ENCODE peak calls at places on chromosome 12, in five cellular contexts. One of them, this sample, is unnamed.

GRCh38 chr12:38123566-38124246 is 192.9 kb upstream of the ALG10B start:
- DNase-seq in Calu3: no peak
- DNase-seq in OCI-LY7: peak
- DNase-seq in GM12865: no peak
- DNase-seq in heart right ventricle: no peak
- DNase-seq in this sample: no peak

GRCh38 chr12:607541-608001 is 55.7 kb downstream of the NINJ2 start:
- DNase-seq in GM12865: no peak
- DNase-seq in OCI-LY7: no peak
- DNase-seq in Calu3: peak
- DNase-seq in heart right ventricle: peak
- DNase-seq in this sample: no peak

GRCh38 chr12:92717202-92717601 is 14.4 kb downstream of the PLEKHG7 start:
- DNase-seq in Calu3: peak
- DNase-seq in heart right ventricle: no peak
- DNase-seq in OCI-LY7: peak
- DNase-seq in GM12865: no peak
- DNase-seq in this sample: peak

GRCh38 chr12:77734489-77734888 is 96.2 kb upstream of the NAV3 start:
- DNase-seq in heart right ventricle: no peak
- DNase-seq in OCI-LY7: no peak
- DNase-seq in GM12865: no peak
- DNase-seq in Calu3: no peak
- DNase-seq in this sample: no peak

GRCh38 chr12:56864318-56864717 is 69.9 kb downstream of the SDR9C7 start:
- DNase-seq in Calu3: no peak
- DNase-seq in OCI-LY7: peak
- DNase-seq in GM12865: no peak
- DNase-seq in heart right ventricle: no peak
- DNase-seq in this sample: no peak

GRCh38 chr12:16604853-16605252 is 1.1 kb downstream of the LMO3 start:
- DNase-seq in OCI-LY7: no peak
- DNase-seq in Calu3: no peak
- DNase-seq in GM12865: no peak
- DNase-seq in heart right ventricle: peak
- DNase-seq in this sample: no peak

GRCh38 chr12:6607751-6608591 is 792 bp upstream of the CHD4 start:
- DNase-seq in OCI-LY7: peak
- DNase-seq in GM12865: peak
- DNase-seq in heart right ventricle: no peak
- DNase-seq in Calu3: peak
- DNase-seq in this sample: no peak

GRCh38 chr12:121748571-121749265 is 36.2 kb downstream of the TMEM120B start:
- DNase-seq in Calu3: peak
- DNase-seq in GM12865: no peak
- DNase-seq in OCI-LY7: no peak
- DNase-seq in heart right ventricle: no peak
- DNase-seq in this sample: no peak

GRCh38 chr12:96466939-96467751 is 22.2 kb upstream of the CFAP54 start:
- DNase-seq in Calu3: peak
- DNase-seq in OCI-LY7: no peak
- DNase-seq in heart right ventricle: no peak
- DNase-seq in GM12865: peak
- DNase-seq in this sample: no peak

GRCh38 chr12:50110127-50110761 is 1.8 kb upstream of the COX14 start:
- DNase-seq in OCI-LY7: peak
- DNase-seq in GM12865: peak
- DNase-seq in heart right ventricle: peak
- DNase-seq in Calu3: no peak
- DNase-seq in this sample: no peak

GRCh38 chr12:6554168-6554989 is 1.5 kb downstream of the IFFO1 start:
- DNase-seq in GM12865: peak
- DNase-seq in Calu3: peak
- DNase-seq in heart right ventricle: peak
- DNase-seq in OCI-LY7: peak
- DNase-seq in this sample: no peak

GRCh38 chr12:57225680-57226190 is 3.8 kb upstream of the SHMT2 start:
- DNase-seq in GM12865: no peak
- DNase-seq in Calu3: no peak
- DNase-seq in OCI-LY7: no peak
- DNase-seq in heart right ventricle: no peak
- DNase-seq in this sample: no peak

GRCh38 chr12:55743131-55743921 is 404 bp downstream of the GDF11 start:
- DNase-seq in heart right ventricle: peak
- DNase-seq in OCI-LY7: peak
- DNase-seq in Calu3: peak
- DNase-seq in GM12865: peak
- DNase-seq in this sample: no peak

GRCh38 chr12:66746489-66747201 is 67.8 kb upstream of the GRIP1 start:
- DNase-seq in heart right ventricle: no peak
- DNase-seq in Calu3: no peak
- DNase-seq in OCI-LY7: no peak
- DNase-seq in GM12865: no peak
- DNase-seq in this sample: no peak

GRCh38 chr12:70236990-70237389 is 6.2 kb upstream of the CNOT2 start:
- DNase-seq in GM12865: no peak
- DNase-seq in OCI-LY7: no peak
- DNase-seq in Calu3: no peak
- DNase-seq in heart right ventricle: no peak
- DNase-seq in this sample: no peak

GRCh38 chr12:56914724-56915123 is 19.5 kb downstream of the SDR9C7 start:
- DNase-seq in Calu3: no peak
- DNase-seq in GM12865: no peak
- DNase-seq in OCI-LY7: no peak
- DNase-seq in heart right ventricle: no peak
- DNase-seq in this sample: no peak

GRCh38 chr12:80681786-80682185 is 25.6 kb upstream of the MYF6 start:
- DNase-seq in heart right ventricle: no peak
- DNase-seq in GM12865: no peak
- DNase-seq in Calu3: no peak
- DNase-seq in OCI-LY7: no peak
- DNase-seq in this sample: no peak

GRCh38 chr12:65602579-65603295 is 221.5 kb upstream of the HMGA2 start:
- DNase-seq in Calu3: peak
- DNase-seq in OCI-LY7: peak
- DNase-seq in GM12865: peak
- DNase-seq in heart right ventricle: peak
- DNase-seq in this sample: peak

GRCh38 chr12:112924986-112925385 is 13.3 kb upstream of the OAS3 start:
- DNase-seq in heart right ventricle: no peak
- DNase-seq in OCI-LY7: no peak
- DNase-seq in GM12865: peak
- DNase-seq in Calu3: no peak
- DNase-seq in this sample: no peak

GRCh38 chr12:111405856-111406473 is at the start of gene SH2B3:
- DNase-seq in heart right ventricle: no peak
- DNase-seq in GM12865: no peak
- DNase-seq in Calu3: no peak
- DNase-seq in OCI-LY7: no peak
- DNase-seq in this sample: no peak

GRCh38 chr12:127052491-127053232 is 1214.3 kb upstream of the TMEM132C start:
- DNase-seq in OCI-LY7: no peak
- DNase-seq in GM12865: no peak
- DNase-seq in Calu3: no peak
- DNase-seq in heart right ventricle: no peak
- DNase-seq in this sample: no peak

GRCh38 chr12:64780531-64781373 is 21.5 kb upstream of the GNS start:
- DNase-seq in heart right ventricle: peak
- DNase-seq in GM12865: peak
- DNase-seq in Calu3: peak
- DNase-seq in OCI-LY7: no peak
- DNase-seq in this sample: no peak

GRCh38 chr12:93778306-93778705 is 101.1 kb downstream of the CRADD start:
- DNase-seq in Calu3: no peak
- DNase-seq in GM12865: no peak
- DNase-seq in OCI-LY7: no peak
- DNase-seq in heart right ventricle: no peak
- DNase-seq in this sample: peak

GRCh38 chr12:68446379-68446778 is 114.2 kb upstream of the MDM1 start:
- DNase-seq in Calu3: no peak
- DNase-seq in OCI-LY7: no peak
- DNase-seq in GM12865: no peak
- DNase-seq in heart right ventricle: no peak
- DNase-seq in this sample: no peak

GRCh38 chr12:3316776-3317480 is 174.1 kb upstream of the PRMT8 start:
- DNase-seq in heart right ventricle: no peak
- DNase-seq in Calu3: no peak
- DNase-seq in GM12865: no peak
- DNase-seq in OCI-LY7: no peak
- DNase-seq in this sample: no peak

GRCh38 chr12:3315201-3315661 is 175.8 kb upstream of the PRMT8 start:
- DNase-seq in Calu3: peak
- DNase-seq in heart right ventricle: peak
- DNase-seq in GM12865: no peak
- DNase-seq in OCI-LY7: no peak
- DNase-seq in this sample: peak

GRCh38 chr12:3313066-3313465 is 177.9 kb upstream of the PRMT8 start:
- DNase-seq in heart right ventricle: no peak
- DNase-seq in OCI-LY7: no peak
- DNase-seq in GM12865: no peak
- DNase-seq in Calu3: no peak
- DNase-seq in this sample: peak

GRCh38 chr12:3313655-3314305 is 177.2 kb upstream of the PRMT8 start:
- DNase-seq in Calu3: peak
- DNase-seq in GM12865: peak
- DNase-seq in OCI-LY7: peak
- DNase-seq in heart right ventricle: no peak
- DNase-seq in this sample: no peak

DNA sequence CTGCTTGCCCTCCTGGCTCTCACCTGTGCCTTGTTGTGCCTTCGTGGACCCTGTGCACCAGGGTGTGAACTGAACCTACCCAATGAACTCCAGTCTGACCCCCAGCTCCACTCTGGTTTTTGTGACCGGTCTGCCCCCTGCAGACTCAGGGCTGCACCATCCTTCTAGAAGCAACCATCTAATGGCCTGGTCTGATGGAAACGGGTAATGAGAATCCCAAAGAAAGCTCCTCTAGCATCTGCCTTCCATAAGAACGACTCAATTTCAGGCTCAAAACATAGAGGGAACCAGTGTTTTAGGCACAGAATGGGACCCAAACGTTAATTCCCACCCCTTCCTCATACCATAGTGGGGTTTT is 176.7 kb upstream of the PRMT8 start:
- DNase-seq in GM12865: no peak
- DNase-seq in OCI-LY7: no peak
- DNase-seq in heart right ventricle: no peak
- DNase-seq in Calu3: no peak
- DNase-seq in this sample: no peak
- TF ChIP-seq CTCF in GM12865: no peak
- TF ChIP-seq CTCF in OCI-LY7: peak
- TF ChIP-seq CTCF in heart right ventricle: no peak
- TF ChIP-seq CTCF in Calu3: no peak
- TF ChIP-seq CTCF in this sample: no peak

GRCh38 chr12:32946504-32947131 is 50.0 kb upstream of the PKP2 start:
- DNase-seq in GM12865: no peak
- DNase-seq in heart right ventricle: no peak
- DNase-seq in OCI-LY7: no peak
- DNase-seq in Calu3: no peak
- DNase-seq in this sample: no peak

GRCh38 chr12:32939801-32940200 is 43.2 kb upstream of the PKP2 start:
- DNase-seq in Calu3: no peak
- DNase-seq in GM12865: no peak
- DNase-seq in OCI-LY7: no peak
- DNase-seq in heart right ventricle: no peak
- DNase-seq in this sample: no peak

GRCh38 chr12:32949815-32950214 is 53.2 kb upstream of the PKP2 start:
- DNase-seq in heart right ventricle: no peak
- DNase-seq in OCI-LY7: no peak
- DNase-seq in Calu3: no peak
- DNase-seq in GM12865: no peak
- DNase-seq in this sample: no peak

GRCh38 chr12:32947203-32947795 is 50.7 kb upstream of the PKP2 start:
- DNase-seq in heart right ventricle: no peak
- DNase-seq in OCI-LY7: peak
- DNase-seq in Calu3: no peak
- DNase-seq in GM12865: no peak
- DNase-seq in this sample: no peak

DNA sequence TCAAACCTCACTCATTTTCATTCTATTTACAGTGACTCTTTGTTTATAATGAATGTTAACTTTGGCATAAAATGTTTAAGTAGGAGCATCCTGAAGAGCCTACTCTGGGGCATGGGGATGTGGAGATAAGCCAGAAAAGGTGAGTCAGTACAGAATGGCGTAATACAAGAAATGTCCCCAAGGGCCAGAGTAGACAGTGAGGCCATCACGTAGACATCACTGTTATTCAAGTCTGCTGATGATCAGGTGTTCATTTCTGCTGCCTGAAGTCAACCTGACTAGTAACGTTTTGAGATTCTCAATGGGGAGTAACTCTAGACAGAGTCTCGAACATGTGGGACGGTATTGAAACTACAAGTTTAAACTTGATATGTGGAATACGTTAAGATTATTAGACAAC is 47.6 kb upstream of the PKP2 start:
- DNase-seq in OCI-LY7: no peak
- DNase-seq in heart right ventricle: no peak
- DNase-seq in GM12865: no peak
- DNase-seq in Calu3: no peak
- DNase-seq in this sample: no peak
- TF ChIP-seq CTCF in OCI-LY7: no peak
- TF ChIP-seq CTCF in heart right ventricle: no peak
- TF ChIP-seq CTCF in GM12865: no peak
- TF ChIP-seq CTCF in Calu3: no peak
- TF ChIP-seq CTCF in this sample: no peak

DNA sequence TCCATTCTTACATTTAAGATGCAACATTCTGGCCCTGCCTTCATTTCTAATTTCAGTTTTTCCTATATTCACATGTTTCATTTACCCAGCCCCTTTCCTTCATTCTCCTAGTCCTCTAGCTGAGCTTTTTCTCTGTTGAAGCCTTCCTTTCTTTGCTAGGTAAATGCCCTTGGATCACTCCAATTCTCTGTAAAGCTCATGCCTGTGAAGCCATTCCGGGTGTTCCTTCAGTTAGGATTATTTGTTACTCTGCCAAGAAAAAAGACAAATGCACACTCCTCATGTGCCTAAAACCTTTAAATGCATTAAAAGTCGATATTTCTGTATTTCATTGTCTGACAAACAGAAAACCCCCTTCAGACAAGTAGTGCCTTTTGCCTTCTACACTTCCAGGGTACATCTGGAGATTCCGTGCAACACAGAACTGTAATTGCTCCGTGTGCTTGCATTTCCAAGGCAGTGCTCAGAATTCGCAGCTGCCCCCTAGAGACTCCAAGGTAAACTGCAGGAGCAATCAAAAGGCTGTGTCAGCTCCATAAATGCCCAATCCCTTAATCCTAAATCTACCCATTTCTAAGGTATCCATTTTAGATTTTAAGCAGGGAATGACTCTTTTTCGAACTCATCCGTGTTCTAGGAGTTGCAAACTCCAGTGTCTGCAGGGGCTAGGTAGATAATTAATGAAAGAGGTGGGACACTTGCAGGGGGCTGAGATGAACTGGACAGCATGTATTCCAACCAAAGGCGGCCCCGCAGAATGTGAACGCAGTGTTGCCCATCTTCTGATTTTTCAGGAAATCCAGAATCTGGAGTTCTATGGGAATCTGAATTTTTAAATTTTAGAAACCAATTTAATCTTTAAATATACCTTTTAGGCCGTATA is 320.2 kb downstream of the GRIN2B start:
- DNase-seq in Calu3: peak
- DNase-seq in heart right ventricle: peak
- DNase-seq in GM12865: peak
- DNase-seq in OCI-LY7: peak
- DNase-seq in this sample: peak
- TF ChIP-seq CTCF in Calu3: peak
- TF ChIP-seq CTCF in heart right ventricle: peak
- TF ChIP-seq CTCF in GM12865: peak
- TF ChIP-seq CTCF in OCI-LY7: peak
- TF ChIP-seq CTCF in this sample: peak

GRCh38 chr12:30827406-30828055 is 72.8 kb upstream of the CAPRIN2 start:
- DNase-seq in heart right ventricle: no peak
- DNase-seq in GM12865: no peak
- DNase-seq in Calu3: no peak
- DNase-seq in OCI-LY7: no peak
- DNase-seq in this sample: no peak
- TF ChIP-seq CTCF in heart right ventricle: no peak
- TF ChIP-seq CTCF in GM12865: no peak
- TF ChIP-seq CTCF in Calu3: no peak
- TF ChIP-seq CTCF in OCI-LY7: no peak
- TF ChIP-seq CTCF in this sample: no peak